ENCODE peak calls at places on chromosome 17, in ten cellular contexts. F is MG63; Q is fibroblast of mammary gland; C is cardiac fibroblast; M is EL; L is activated CD8-positive, alpha-beta memory T cell treated with anti-CD3 and anti-CD28 coated beads for 1 hour; A is H9; K is islet precursor cell; U is activated naive CD4-positive, alpha-beta T cell treated with Interleukin-2 at 50 U/mL for 16 hours; G is HFFc6. D is an unnamed sample.

GRCh38 chr17:40510328-40510648 is 8.9 kb upstream of the TNS4 start:
- DNase-seq in F (peak), Q (peak), C (peak), M (peak), L (no peak), A (no peak), K (peak), U (no peak), G (no peak), D (no peak)

GRCh38 chr17:33492082-33492481 is 199.0 kb upstream of the ASIC2 start:
- DNase-seq in F (no peak), Q (no peak), C (no peak), M (no peak), L (no peak), A (no peak), K (no peak), U (no peak), G (no peak), D (no peak)

GRCh38 chr17:183021-183420 is 1.6 kb upstream of the DOC2B start:
- DNase-seq in F (no peak), Q (no peak), C (no peak), M (no peak), L (no peak), A (no peak), K (no peak), U (no peak), G (no peak), D (no peak)

GRCh38 chr17:948284-948852 is 31.2 kb downstream of the NXN start:
- DNase-seq in F (peak), Q (no peak), C (no peak), M (peak), L (no peak), A (peak), K (peak), U (no peak), G (no peak), D (no peak)

GRCh38 chr17:3977387-3977786 is 13.2 kb upstream of the ATP2A3 start:
- DNase-seq in F (no peak), Q (no peak), C (no peak), M (no peak), L (no peak), A (peak), K (peak), U (no peak), G (no peak), D (no peak)

GRCh38 chr17:3884188-3884587 is 8.7 kb downstream of the CAMKK1 start:
- DNase-seq in F (no peak), Q (no peak), C (no peak), M (no peak), L (no peak), A (no peak), K (no peak), U (no peak), G (no peak), D (no peak)

GRCh38 chr17:67546578-67547527 is 169.8 kb downstream of the PITPNC1 start:
- DNase-seq in F (peak), Q (peak), C (peak), M (no peak), L (no peak), A (peak), K (peak), U (no peak), G (no peak), D (no peak)

GRCh38 chr17:60305141-60305540 is 86.8 kb downstream of the USP32 start:
- DNase-seq in F (no peak), Q (no peak), C (no peak), M (no peak), L (no peak), A (no peak), K (peak), U (peak), G (no peak), D (no peak)

GRCh38 chr17:40699880-40700279 is 3.7 kb downstream of the KRT24 start:
- DNase-seq in F (no peak), Q (no peak), C (no peak), M (no peak), L (no peak), A (no peak), K (no peak), U (no peak), G (no peak), D (no peak)

GRCh38 chr17:50452627-50453300 is 15.9 kb downstream of the CHAD start:
- DNase-seq in F (no peak), Q (no peak), C (peak), M (peak), L (no peak), A (no peak), K (no peak), U (no peak), G (peak), D (peak)

GRCh38 chr17:35746956-35747355 is 6.1 kb downstream of the GAS2L2 start:
- DNase-seq in F (no peak), Q (no peak), C (no peak), M (no peak), L (no peak), A (no peak), K (no peak), U (no peak), G (no peak), D (no peak)

GRCh38 chr17:78618264-78619066 is 41.3 kb upstream of the DNAH17 start:
- DNase-seq in F (no peak), Q (peak), C (peak), M (no peak), L (no peak), A (no peak), K (peak), U (no peak), G (no peak), D (no peak)

GRCh38 chr17:64275016-64275415 is 12.0 kb upstream of the TEX2 start:
- DNase-seq in F (no peak), Q (no peak), C (no peak), M (no peak), L (no peak), A (no peak), K (no peak), U (no peak), G (no peak), D (no peak)

GRCh38 chr17:1110844-1111598 is 68.8 kb downstream of the ABR start:
- DNase-seq in F (peak), Q (peak), C (peak), M (peak), L (no peak), A (peak), K (peak), U (peak), G (peak), D (peak)

GRCh38 chr17:65820306-65820705 is 258.9 kb upstream of the AXIN2 start:
- DNase-seq in F (no peak), Q (no peak), C (no peak), M (no peak), L (no peak), A (no peak), K (no peak), U (no peak), G (no peak), D (no peak)

GRCh38 chr17:82871056-82871775 is 31.4 kb upstream of the ZNF750 start:
- DNase-seq in F (no peak), Q (no peak), C (no peak), M (no peak), L (no peak), A (no peak), K (no peak), U (no peak), G (no peak), D (no peak)

D was measured in HCEC 1CT.